ENCODE peak calls at places on chromosomes 6 and 20, in seven cellular contexts. L is MM.1S; G is A549; Y is fibroblast of mammary gland; Z is mucosa of descending colon; T is CD4-positive, alpha-beta T cell; M is HFFc6. U is an unnamed sample.

GRCh38 chr20:50110141-50111047 is 2.6 kb downstream of the UBE2V1 start:
- DNase-seq in L (peak; percentile 80), Y (peak; percentile 33), G (peak; percentile 31), Z (no peak), M (peak; percentile 58), T (no peak), U (peak; percentile 21)

GRCh38 chr20:47799116-47799715 is 13.9 kb upstream of the SULF2 start:
- DNase-seq in T (no peak), Z (no peak), G (no peak), M (no peak), Y (no peak), L (no peak), U (no peak)

GRCh38 chr6:109059591-109060021 is 35.0 kb downstream of the SESN1 start:
- DNase-seq in T (no peak), Y (peak; percentile 62), G (no peak), M (no peak), Z (no peak), L (peak; percentile 48), U (no peak)

GRCh38 chr6:146857960-146858308 is 259.2 kb downstream of the ADGB start:
- DNase-seq in T (no peak), Z (no peak), M (no peak), G (peak; percentile 7), Y (no peak), L (no peak), U (no peak)

GRCh38 chr6:14664616-14665315 is 547.2 kb downstream of the CD83 start:
- DNase-seq in Y (no peak), L (no peak), Z (no peak), G (no peak), M (peak; percentile 61), T (no peak), U (no peak)

GRCh38 chr6:56293756-56294155 is 46.4 kb upstream of the COL21A1 start:
- DNase-seq in G (no peak), Z (no peak), M (no peak), L (no peak), Y (no peak), T (no peak), U (no peak)

GRCh38 chr6:36844232-36845170 is 5.3 kb upstream of the CPNE5 start:
- DNase-seq in M (no peak), T (no peak), G (no peak), L (no peak), Z (no peak), Y (no peak), U (no peak)

GRCh38 chr20:10282930-10283556 is 64.4 kb downstream of the SNAP25 start:
- DNase-seq in Y (no peak), Z (no peak), M (peak; percentile 84), G (peak; percentile 53), T (no peak), L (no peak), U (no peak)

GRCh38 chr20:54122189-54122588 is 51.6 kb downstream of the CYP24A1 start:
- DNase-seq in L (no peak), Y (peak; percentile 80), T (no peak), G (peak; percentile 66), Z (no peak), M (peak; percentile 50), U (no peak)

GRCh38 chr6:21005816-21006553 is 471.7 kb downstream of the CDKAL1 start:
- DNase-seq in L (no peak), G (peak; percentile 77), T (no peak), Z (no peak), M (peak; percentile 84), Y (peak; percentile 97), U (no peak)

GRCh38 chr6:77456531-77457248 is 6.6 kb downstream of the HTR1B start:
- DNase-seq in Y (peak; percentile 99), G (peak; percentile 77), T (no peak), L (no peak), Z (no peak), M (peak; percentile 94), U (no peak)

GRCh38 chr20:19974621-19975435 is 42.3 kb upstream of the NAA20 start:
- DNase-seq in Y (peak; percentile 95), T (no peak), L (no peak), G (peak; percentile 77), M (peak; percentile 95), Z (peak; percentile 68), U (no peak)

GRCh38 chr20:10555865-10556308 is 117.9 kb downstream of the JAG1 start:
- DNase-seq in T (no peak), Z (no peak), L (no peak), G (peak; percentile 66), M (peak; percentile 54), Y (peak; percentile 70), U (no peak)

GRCh38 chr6:33191383-33192104 is 723 bp downstream of the COL11A2 start:
- DNase-seq in G (no peak), M (no peak), Y (no peak), Z (peak; percentile 37), T (no peak), L (no peak), U (no peak)

GRCh38 chr6:113447088-113447831 is 409.9 kb upstream of the MARCKS start:
- DNase-seq in L (no peak), M (peak; percentile 86), T (no peak), G (peak; percentile 29), Y (peak; percentile 94), Z (no peak), U (no peak)

GRCh38 chr20:23143986-23144695 is 58.0 kb upstream of the CD93 start:
- DNase-seq in G (no peak), M (no peak), Z (no peak), L (no peak), T (no peak), Y (no peak), U (no peak)

GRCh38 chr6:27422651-27423332 is 34.2 kb downstream of the ZNF391 start:
- DNase-seq in M (no peak), Y (peak; percentile 45), G (no peak), L (no peak), T (no peak), Z (no peak), U (peak; percentile 5)

GRCh38 chr20:24487648-24488047 is 18.2 kb downstream of the SYNDIG1 start:
- DNase-seq in Y (no peak), G (no peak), M (no peak), L (no peak), T (no peak), Z (no peak), U (no peak)

GRCh38 chr6:131819507-131820228 is 11.8 kb downstream of the ENPP1 start:
- DNase-seq in M (peak; percentile 63), Y (peak; percentile 79), T (no peak), Z (no peak), L (no peak), G (no peak), U (no peak)

GRCh38 chr20:21808863-21809664 is 103.6 kb downstream of the PAX1 start:
- DNase-seq in L (peak; percentile 43), G (peak; percentile 29), M (no peak), T (peak; percentile 1), Y (peak; percentile 11), Z (peak; percentile 56), U (peak; percentile 79)

DNA sequence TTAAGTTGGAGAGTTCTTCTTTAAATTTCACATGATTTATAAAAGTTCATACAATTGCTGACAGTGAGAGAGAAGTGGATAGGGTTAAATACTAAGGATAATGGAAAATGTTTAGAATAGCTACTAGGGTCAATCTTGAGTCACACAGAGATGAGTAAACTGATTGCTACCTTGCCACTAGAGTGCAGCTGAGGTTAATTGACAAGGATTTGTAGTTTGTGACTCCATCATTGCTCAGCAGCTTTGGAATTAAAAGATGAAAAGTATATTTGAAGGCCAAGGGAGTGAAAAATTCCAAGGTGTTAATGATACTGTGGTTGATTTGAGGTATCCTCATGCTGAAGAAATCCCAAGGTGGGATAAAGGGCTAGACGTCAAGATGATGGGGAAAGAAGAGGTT is 524.0 kb downstream of the UTRN start:
- DNase-seq in L (no peak), T (no peak), Z (no peak), M (peak; percentile 59), G (peak; percentile 9), Y (peak; percentile 63), U (no peak)
- TF ChIP-seq CTCF in L (no peak), T (no peak), Z (no peak), M (peak; percentile 28), G (no peak), Y (no peak), U (no peak)

DNA sequence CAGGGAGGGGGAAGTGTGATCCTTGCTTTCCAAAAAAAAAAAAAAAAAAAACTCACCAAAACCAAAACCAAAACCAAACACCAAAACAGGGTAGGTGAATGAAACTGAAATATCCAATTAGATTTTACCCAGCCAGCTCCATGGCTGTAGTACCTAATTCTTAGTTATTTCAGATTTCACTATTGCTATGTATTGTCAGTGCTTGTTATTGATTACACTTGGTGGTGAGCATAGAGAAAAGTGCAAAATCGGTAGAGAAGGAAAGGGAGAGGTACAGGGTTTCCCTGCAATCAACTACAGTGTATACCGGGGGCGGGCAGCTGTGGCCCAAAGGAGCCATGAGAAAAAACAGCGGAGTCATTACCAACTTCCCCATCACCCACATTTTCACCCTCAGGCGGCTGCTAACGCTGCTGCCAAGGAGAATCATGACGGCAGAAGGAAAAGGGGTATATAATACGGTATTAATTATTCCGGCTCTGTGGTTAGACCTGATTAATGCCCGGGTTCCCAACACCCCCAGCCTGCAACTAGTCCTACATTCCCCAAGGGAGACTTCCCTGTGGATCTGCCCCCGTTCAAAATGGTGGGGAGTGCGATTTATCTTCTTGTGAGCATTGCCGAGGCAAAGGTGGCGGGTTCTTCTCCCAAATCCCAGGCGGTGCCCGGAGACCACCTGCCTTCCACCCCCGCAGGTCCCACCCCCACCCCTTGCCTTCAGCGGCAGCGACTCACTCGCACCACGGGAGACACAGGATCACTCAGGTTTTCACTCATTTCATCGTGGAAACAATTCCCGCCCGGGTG is at the start of gene C6orf62:
- DNase-seq in T (peak; percentile 24), Z (peak; percentile 56), L (peak; percentile 53), M (peak; percentile 38), Y (peak; percentile 49), G (no peak), U (peak; percentile 8)
- TF ChIP-seq CTCF in T (no peak), Z (no peak), L (no peak), M (no peak), Y (no peak), G (no peak), U (no peak)

GRCh38 chr6:8478418-8478817 is 43.1 kb upstream of the SLC35B3 start:
- DNase-seq in L (no peak), T (no peak), Y (no peak), M (no peak), Z (no peak), G (no peak), U (no peak)

GRCh38 chr6:8483650-8484049 is 48.3 kb upstream of the SLC35B3 start:
- DNase-seq in Y (no peak), G (no peak), Z (no peak), T (no peak), L (peak; percentile 13), M (no peak), U (no peak)

GRCh38 chr6:8481727-8482126 is 46.4 kb upstream of the SLC35B3 start:
- DNase-seq in Z (no peak), M (no peak), G (peak; percentile 0), T (no peak), L (peak; percentile 46), Y (peak; percentile 18), U (no peak)
- TF ChIP-seq CTCF in Z (no peak), M (no peak), G (no peak), T (no peak), L (peak; percentile 56), Y (peak; percentile 43), U (peak; percentile 17)

DNA sequence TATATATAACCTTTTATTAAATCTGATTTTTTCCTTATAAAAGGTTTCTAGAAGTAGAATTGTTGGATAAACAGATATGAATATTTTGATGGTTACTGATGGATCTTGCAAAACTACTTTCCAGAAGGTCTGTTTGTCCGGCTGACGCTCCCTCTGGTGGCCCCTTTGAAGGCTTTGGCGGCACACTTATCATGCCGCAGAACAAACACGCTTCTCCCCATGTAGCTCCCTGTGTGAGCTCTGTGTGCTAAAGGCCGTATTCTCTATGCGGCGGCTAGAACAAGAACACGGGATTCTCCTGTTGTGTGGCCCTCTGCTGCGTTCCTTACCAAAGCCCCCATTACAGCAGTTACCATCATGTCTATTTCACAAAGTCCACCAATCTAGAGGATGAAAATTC is 30.0 kb downstream of the PPP1R3G start:
- DNase-seq in G (peak; percentile 59), Y (peak; percentile 71), T (no peak), L (no peak), Z (no peak), M (no peak), U (no peak)
- TF ChIP-seq CTCF in G (peak; percentile 39), Y (peak; percentile 42), T (no peak), L (no peak), Z (peak; percentile 24), M (peak; percentile 54), U (no peak)

U was measured in endothelial cell.